ENCODE peak calls at places on chromosomes 7 and 10, in five cellular contexts. A is H1, D is H9, I is mesenchymal stem cell, U is trophoblast cell. F is an unnamed sample.

GRCh38 chr7:118517275-118517674 is 292.8 kb downstream of the ANKRD7 start:
- DNase-seq in I (peak), D (no peak), U (no peak), A (no peak), F (no peak)

GRCh38 chr10:58180633-58181032 is 87.1 kb downstream of the IPMK start:
- DNase-seq in I (no peak), A (no peak), U (no peak), D (no peak), F (no peak)

GRCh38 chr7:140010194-140010895 is 52.4 kb downstream of the PARP12 start:
- DNase-seq in U (no peak), D (no peak), A (no peak), I (no peak), F (no peak)

GRCh38 chr7:100867040-100867795 is at the start of gene TRIP6:
- DNase-seq in D (peak), U (peak), A (peak), I (peak), F (peak)

GRCh38 chr7:4175346-4175973 is 506.6 kb upstream of the FOXK1 start:
- DNase-seq in D (no peak), I (no peak), A (no peak), U (no peak), F (no peak)

GRCh38 chr10:128210215-128211063 is 84.2 kb upstream of the MKI67 start:
- DNase-seq in I (peak), A (no peak), U (peak), D (peak), F (peak)

GRCh38 chr7:106521541-106521940 is 139.4 kb downstream of the CCDC71L start:
- DNase-seq in U (no peak), D (no peak), I (no peak), A (no peak), F (no peak)

GRCh38 chr10:126634915-126635314 is 35.6 kb downstream of the C10orf90 start:
- DNase-seq in A (no peak), I (no peak), D (no peak), U (no peak), F (no peak)

GRCh38 chr7:73809454-73810090 is 21.2 kb upstream of the CLDN4 start:
- DNase-seq in D (peak), I (no peak), U (peak), A (no peak), F (no peak)

GRCh38 chr7:139153832-139154231 is 44.3 kb upstream of the ZC3HAV1 start:
- DNase-seq in I (peak), D (no peak), U (no peak), A (no peak), F (no peak)

GRCh38 chr10:24551161-24551560 is 172.5 kb downstream of the ARHGAP21 start:
- DNase-seq in I (no peak), U (no peak), A (no peak), D (no peak), F (no peak)

GRCh38 chr7:128108641-128109423 is 77.6 kb upstream of the LRRC4 start:
- DNase-seq in U (no peak), I (no peak), A (no peak), D (no peak), F (no peak)

GRCh38 chr7:30304177-30304884 is 19.9 kb downstream of the ZNRF2 start:
- DNase-seq in A (no peak), D (no peak), U (no peak), I (no peak), F (no peak)

GRCh38 chr7:42385912-42386311 is 148.9 kb upstream of the GLI3 start:
- DNase-seq in A (no peak), I (no peak), U (no peak), D (no peak), F (no peak)

GRCh38 chr10:131636841-131637724 is 263.7 kb upstream of the PPP2R2D start:
- DNase-seq in A (no peak), U (no peak), D (no peak), I (no peak), F (no peak)

GRCh38 chr7:105677803-105678583 is 96.7 kb upstream of the EFCAB10 start:
- DNase-seq in D (no peak), A (no peak), U (no peak), I (no peak), F (no peak)

GRCh38 chr7:150931199-150931869 is 46.8 kb downstream of the KCNH2 start:
- DNase-seq in U (no peak), I (no peak), D (no peak), A (no peak), F (no peak)

GRCh38 chr10:33145451-33146188 is 187.6 kb upstream of the ITGB1 start:
- DNase-seq in U (no peak), I (no peak), A (no peak), D (no peak), F (no peak)

GRCh38 chr7:66296555-66296954 is 91.4 kb downstream of the TPST1 start:
- DNase-seq in I (no peak), A (no peak), D (no peak), U (no peak), F (no peak)

GRCh38 chr10:62268027-62268398 is 631 bp downstream of the RTKN2 start:
- DNase-seq in D (no peak), A (no peak), I (no peak), U (no peak), F (no peak)

GRCh38 chr10:10293431-10293830 is 724.2 kb upstream of the CELF2 start:
- DNase-seq in I (no peak), D (peak), U (no peak), A (peak), F (peak)

GRCh38 chr10:625335-625699 is 64.2 kb downstream of the DIP2C start:
- DNase-seq in D (no peak), U (no peak), I (peak), A (no peak), F (no peak)

DNA sequence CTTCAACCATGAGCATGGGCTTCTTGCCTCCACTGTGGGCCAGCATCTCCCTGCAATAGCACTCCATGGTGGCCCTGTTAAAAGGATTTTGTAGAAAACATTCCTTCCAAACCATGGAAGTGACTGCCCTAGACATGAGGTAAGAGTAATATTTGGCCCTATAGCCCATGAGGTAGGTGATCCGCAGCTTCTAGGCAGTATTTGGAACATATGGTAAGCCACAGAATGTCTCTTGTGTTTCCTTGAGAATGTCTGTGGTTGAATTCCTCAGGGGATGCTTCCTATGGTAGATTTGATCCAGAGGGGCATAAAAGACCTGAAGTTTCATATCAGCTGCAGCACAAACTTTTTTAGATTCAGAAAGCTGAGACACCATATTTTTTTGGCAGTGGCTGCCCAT is 54.9 kb downstream of the TMEM168 start:
- DNase-seq in A (no peak), I (no peak), U (no peak), D (no peak), F (no peak)
- H2BK12ac ChIP-seq in A (no peak), I (no peak), U (no peak), D (no peak), F (no peak)

DNA sequence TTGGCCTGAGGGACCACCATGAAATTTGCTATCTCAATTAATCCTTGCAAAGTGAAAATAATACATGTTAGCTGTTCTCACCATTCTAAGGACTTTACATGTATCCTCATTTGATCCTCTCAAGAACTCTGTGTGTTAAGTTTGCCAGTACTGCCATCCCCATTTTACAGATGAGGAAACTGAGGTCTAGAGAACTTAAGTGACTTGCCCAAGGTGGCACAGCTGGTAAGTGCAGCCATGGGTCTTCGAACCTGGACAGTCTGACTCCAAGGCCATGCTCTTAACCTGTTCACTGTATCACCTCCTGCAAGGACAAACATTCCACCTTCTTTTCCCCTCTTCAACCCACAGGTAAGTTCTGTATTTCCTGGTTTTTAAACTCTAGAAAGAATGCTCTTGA is 85.3 kb upstream of the NFE2L3 start:
- DNase-seq in U (no peak), I (no peak), D (no peak), A (no peak), F (no peak)
- H2BK12ac ChIP-seq in U (no peak), I (no peak), D (no peak), A (no peak), F (no peak)

DNA sequence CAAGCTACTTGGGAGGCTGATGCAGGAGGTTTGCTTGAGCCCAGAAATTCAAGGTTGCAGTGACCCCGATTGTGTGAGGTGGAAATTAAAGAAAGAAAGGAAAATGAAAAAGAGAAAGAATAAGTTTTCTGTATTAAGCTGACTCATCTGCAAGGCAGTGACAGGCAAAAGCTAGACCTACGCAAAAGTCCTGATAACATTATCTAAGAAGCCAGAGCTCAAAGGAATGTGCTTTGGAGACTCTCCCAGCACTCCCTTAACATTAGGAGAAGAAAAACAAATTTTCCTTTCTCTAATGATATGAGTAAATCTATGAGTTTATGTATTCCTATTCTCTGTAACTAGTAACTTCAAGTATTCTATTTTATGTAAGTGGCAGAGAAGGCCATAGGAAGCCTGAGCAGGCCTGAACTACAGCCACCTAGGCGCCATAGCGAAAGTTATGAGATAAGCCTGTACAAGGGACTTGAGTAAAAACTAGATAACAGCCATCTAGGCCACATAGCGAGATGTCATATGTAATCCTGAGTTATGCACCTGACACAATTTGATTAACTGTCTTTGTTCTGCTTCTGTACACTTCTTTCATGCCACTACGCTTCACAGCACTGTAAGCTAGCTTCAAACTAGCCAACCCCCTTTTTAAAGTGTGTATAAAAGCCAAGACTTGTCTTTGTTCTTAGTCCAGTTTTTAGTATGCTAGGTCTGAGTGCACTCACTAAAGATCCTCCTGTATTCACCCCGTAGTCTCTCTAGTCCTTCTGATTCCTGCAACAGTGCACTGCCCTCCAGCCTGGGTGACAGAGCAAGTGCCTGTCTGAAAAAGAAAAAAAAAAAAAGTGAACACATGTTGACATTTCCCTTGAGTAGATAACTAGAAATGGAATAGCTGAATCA is 9.4 kb upstream of the ZWINT start:
- DNase-seq in U (no peak), D (no peak), A (no peak), I (peak), F (peak)
- H2BK12ac ChIP-seq in U (no peak), D (no peak), A (no peak), I (no peak), F (no peak)

DNA sequence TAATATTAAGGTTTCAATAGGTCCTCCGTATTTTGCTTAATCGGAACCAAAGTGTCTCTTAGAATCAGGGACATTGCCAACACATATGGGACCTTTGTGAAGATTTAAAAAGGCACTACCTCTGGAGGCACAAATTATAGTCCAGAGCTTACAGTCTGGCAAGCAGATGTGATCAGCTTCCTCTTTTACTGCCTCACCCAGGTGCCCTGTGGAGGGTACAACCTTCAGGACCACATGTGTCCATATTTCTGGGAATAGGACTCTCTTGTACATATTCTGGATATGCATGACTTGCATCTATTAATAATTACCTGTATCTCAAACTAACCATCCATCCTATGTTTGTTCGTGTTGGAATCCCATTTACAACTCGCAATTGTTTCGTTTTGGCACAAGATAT is 60.0 kb downstream of the HGF start:
- DNase-seq in I (no peak), D (no peak), A (no peak), U (no peak), F (no peak)
- H2BK12ac ChIP-seq in I (no peak), D (no peak), A (no peak), U (no peak), F (no peak)

DNA sequence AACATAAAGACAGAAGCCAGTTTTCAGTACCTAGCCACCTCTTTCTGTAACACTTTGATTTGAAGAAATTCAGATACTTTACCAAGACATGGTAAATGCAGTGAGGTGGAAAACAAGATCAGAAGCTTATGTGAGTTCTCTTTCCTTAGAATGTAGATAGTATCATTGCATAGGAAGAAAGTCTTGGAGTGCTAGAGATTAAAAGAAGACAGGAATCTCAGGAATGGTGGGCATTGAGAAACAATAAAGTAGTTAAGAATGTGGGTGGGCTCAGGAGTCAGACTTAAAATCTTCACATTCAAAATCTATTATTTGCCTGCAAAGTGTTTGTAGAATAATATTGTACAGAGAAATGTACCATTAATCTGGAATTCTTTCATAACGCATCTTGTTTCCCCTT is 58.9 kb downstream of the POLL start:
- DNase-seq in I (no peak), A (no peak), U (no peak), D (no peak), F (peak)
- H2BK12ac ChIP-seq in I (no peak), A (no peak), U (no peak), D (no peak), F (no peak)

GRCh38 chr7:158015403-158016116 is 572.1 kb downstream of the PTPRN2 start:
- DNase-seq in I (no peak), U (no peak), D (no peak), A (no peak), F (no peak)

GRCh38 chr7:158018061-158018796 is 569.4 kb downstream of the PTPRN2 start:
- DNase-seq in I (no peak), U (no peak), D (no peak), A (no peak), F (no peak)

GRCh38 chr7:158017226-158018060 is 570.2 kb downstream of the PTPRN2 start:
- DNase-seq in A (no peak), D (no peak), U (no peak), I (no peak), F (no peak)

GRCh38 chr7:158018971-158019645 is 568.5 kb downstream of the PTPRN2 start:
- DNase-seq in U (no peak), A (no peak), I (no peak), D (no peak), F (no peak)

DNA sequence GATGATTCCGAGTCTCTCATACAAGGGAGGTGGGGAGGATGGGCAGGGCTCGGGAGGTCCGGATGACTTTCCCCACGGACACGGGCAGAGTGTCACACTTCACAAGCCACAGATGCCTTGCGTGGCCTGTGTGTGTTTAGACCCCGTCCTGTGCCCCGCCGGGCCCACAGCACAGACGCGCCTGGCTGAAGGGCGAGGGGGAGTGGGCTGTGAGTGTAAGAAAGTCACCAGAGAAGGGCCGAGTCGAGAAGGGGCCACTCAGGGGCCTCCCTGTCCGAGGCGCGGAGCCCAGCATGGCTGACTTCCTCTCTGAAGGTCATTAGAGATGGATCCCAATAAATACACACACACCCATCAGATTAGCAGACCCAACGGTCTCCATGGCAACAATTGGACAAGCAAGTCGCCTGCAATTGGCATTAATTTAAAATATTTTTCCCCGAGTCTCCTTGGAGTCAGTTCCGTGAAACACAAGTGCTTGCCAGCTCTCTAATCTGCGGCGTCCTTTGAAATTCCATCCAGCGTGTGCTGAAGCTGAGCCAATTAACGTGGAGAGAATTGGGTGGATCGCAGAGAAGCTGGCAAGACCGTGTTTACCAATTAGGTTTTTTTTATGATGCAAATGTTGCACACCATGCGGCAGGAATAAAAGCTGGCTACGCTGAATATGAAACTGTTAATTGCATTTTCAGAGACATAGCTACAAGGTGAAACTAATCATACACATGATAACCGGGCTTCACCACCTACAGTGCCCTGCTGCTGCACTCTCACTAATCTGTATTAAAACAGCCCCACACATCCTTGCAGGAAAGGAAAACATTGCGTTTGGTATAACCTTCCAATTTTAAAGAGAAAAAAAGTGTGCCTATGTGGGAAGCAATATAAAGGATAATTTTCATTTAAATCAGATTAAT is 571.2 kb downstream of the PTPRN2 start:
- DNase-seq in I (no peak), A (no peak), D (no peak), U (no peak), F (peak)
- H2BK12ac ChIP-seq in I (no peak), A (no peak), D (no peak), U (no peak), F (no peak)

GRCh38 chr10:43689618-43689954 is 40.9 kb upstream of the ZNF32 start:
- DNase-seq in A (no peak), D (peak), I (no peak), U (no peak), F (no peak)
- H2BK12ac ChIP-seq in A (peak), D (no peak), I (peak), U (peak), F (no peak)

GRCh38 chr7:124057872-124058271 is 25.0 kb upstream of the TMEM229A start:
- DNase-seq in D (no peak), I (no peak), A (no peak), U (no peak), F (no peak)

GRCh38 chr7:124059375-124059774 is 26.5 kb upstream of the TMEM229A start:
- DNase-seq in D (no peak), A (no peak), U (no peak), I (no peak), F (no peak)

GRCh38 chr7:124058515-124058914 is 25.6 kb upstream of the TMEM229A start:
- DNase-seq in I (no peak), U (no peak), A (no peak), D (no peak), F (no peak)

GRCh38 chr7:124060528-124060927 is 27.7 kb upstream of the TMEM229A start:
- DNase-seq in I (no peak), D (no peak), U (no peak), A (no peak), F (no peak)

DNA sequence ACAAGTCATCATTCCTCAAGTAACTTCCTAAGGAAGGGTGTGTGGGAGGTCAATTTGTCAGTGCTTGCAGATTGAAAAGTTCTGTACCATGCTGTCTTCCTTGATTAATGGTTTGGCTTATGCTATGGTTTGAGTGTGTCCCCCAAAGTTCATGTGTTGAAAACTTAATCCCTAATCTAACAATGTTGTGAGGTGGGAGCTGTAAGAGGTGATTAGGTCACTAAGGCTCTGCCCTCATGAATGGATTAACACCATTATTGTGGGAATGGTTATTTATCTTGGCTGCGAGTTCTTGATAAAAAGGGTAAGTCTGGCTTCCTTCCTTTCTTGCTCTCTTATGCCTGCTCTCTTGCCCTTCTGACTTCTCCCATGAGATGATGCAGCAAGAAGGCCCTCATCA is 29.3 kb upstream of the TMEM229A start:
- DNase-seq in D (no peak), A (no peak), I (no peak), U (no peak), F (no peak)
- H2BK12ac ChIP-seq in D (no peak), A (no peak), I (no peak), U (no peak), F (no peak)

GRCh38 chr7:131095346-131095745 is 232.3 kb upstream of the MKLN1 start:
- DNase-seq in U (no peak), I (no peak), A (no peak), D (no peak), F (no peak)
- H2BK12ac ChIP-seq in U (no peak), I (no peak), A (no peak), D (no peak), F (no peak)

DNA sequence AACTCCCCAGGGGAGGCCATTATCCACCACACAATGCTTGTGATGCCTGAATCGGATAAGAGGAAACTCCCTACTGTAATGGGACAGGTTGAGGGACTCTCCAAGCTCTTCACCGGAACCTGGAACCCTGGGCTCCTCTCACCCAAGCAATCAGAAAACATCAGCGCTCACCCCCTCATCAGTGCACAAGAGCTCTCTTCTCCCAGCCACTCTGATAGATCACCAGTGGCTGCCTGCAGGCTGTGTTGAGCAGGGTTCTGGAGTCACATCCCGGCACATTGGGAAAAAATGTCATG is 153.5 kb upstream of the ZMIZ1 start:
- DNase-seq in U (no peak), I (no peak), A (no peak), D (no peak), F (no peak)
- H2BK12ac ChIP-seq in U (no peak), I (no peak), A (no peak), D (no peak), F (no peak)